ENCODE peak calls at places on chromosomes 12 and 14, in nine cellular contexts. One of them, this sample, is unnamed.

GRCh38 chr14:43476822-43477221 is 1030.3 kb downstream of the FSCB start:
- DNase-seq in fibroblast of lung: no peak
- DNase-seq in breast epithelium: no peak
- DNase-seq in kidney: no peak
- DNase-seq in fibroblast of mammary gland: no peak
- DNase-seq in GM10248: no peak
- DNase-seq in esophagus muscularis mucosa: no peak
- DNase-seq in pancreas: no peak
- DNase-seq in MCF 10A: no peak
- DNase-seq in this sample: no peak

GRCh38 chr14:68628605-68629310 is 164.1 kb downstream of the ZFP36L1 start:
- DNase-seq in fibroblast of lung: no peak
- DNase-seq in breast epithelium: peak
- DNase-seq in kidney: no peak
- DNase-seq in fibroblast of mammary gland: no peak
- DNase-seq in GM10248: no peak
- DNase-seq in esophagus muscularis mucosa: peak
- DNase-seq in pancreas: no peak
- DNase-seq in MCF 10A: no peak
- DNase-seq in this sample: no peak

GRCh38 chr12:115922952-115923564 is 354.4 kb downstream of the MED13L start:
- DNase-seq in fibroblast of lung: peak
- DNase-seq in breast epithelium: no peak
- DNase-seq in kidney: no peak
- DNase-seq in fibroblast of mammary gland: peak
- DNase-seq in GM10248: no peak
- DNase-seq in esophagus muscularis mucosa: no peak
- DNase-seq in pancreas: no peak
- DNase-seq in MCF 10A: peak
- DNase-seq in this sample: no peak

GRCh38 chr12:76272292-76272691 is 75.9 kb downstream of the BBS10 start:
- DNase-seq in fibroblast of lung: no peak
- DNase-seq in breast epithelium: no peak
- DNase-seq in kidney: no peak
- DNase-seq in fibroblast of mammary gland: no peak
- DNase-seq in GM10248: no peak
- DNase-seq in esophagus muscularis mucosa: no peak
- DNase-seq in pancreas: no peak
- DNase-seq in MCF 10A: no peak
- DNase-seq in this sample: no peak

GRCh38 chr14:105974902-105975301 is 448.5 kb downstream of the TMEM121 start:
- DNase-seq in fibroblast of lung: no peak
- DNase-seq in breast epithelium: no peak
- DNase-seq in kidney: no peak
- DNase-seq in fibroblast of mammary gland: no peak
- DNase-seq in GM10248: peak
- DNase-seq in esophagus muscularis mucosa: no peak
- DNase-seq in pancreas: no peak
- DNase-seq in MCF 10A: peak
- DNase-seq in this sample: peak

GRCh38 chr12:18700254-18700653 is 37.6 kb downstream of the PLCZ1 start:
- DNase-seq in fibroblast of lung: peak
- DNase-seq in breast epithelium: no peak
- DNase-seq in kidney: no peak
- DNase-seq in fibroblast of mammary gland: peak
- DNase-seq in GM10248: no peak
- DNase-seq in esophagus muscularis mucosa: no peak
- DNase-seq in pancreas: no peak
- DNase-seq in MCF 10A: peak
- DNase-seq in this sample: no peak

GRCh38 chr12:67710582-67710981 is 62.0 kb downstream of the DYRK2 start:
- DNase-seq in fibroblast of lung: peak
- DNase-seq in breast epithelium: no peak
- DNase-seq in kidney: no peak
- DNase-seq in fibroblast of mammary gland: peak
- DNase-seq in GM10248: peak
- DNase-seq in esophagus muscularis mucosa: no peak
- DNase-seq in pancreas: peak
- DNase-seq in MCF 10A: peak
- DNase-seq in this sample: peak

GRCh38 chr12:14572401-14572800 is 4.7 kb upstream of the PLBD1 start:
- DNase-seq in fibroblast of lung: no peak
- DNase-seq in breast epithelium: no peak
- DNase-seq in kidney: no peak
- DNase-seq in fibroblast of mammary gland: no peak
- DNase-seq in GM10248: no peak
- DNase-seq in esophagus muscularis mucosa: no peak
- DNase-seq in pancreas: no peak
- DNase-seq in MCF 10A: no peak
- DNase-seq in this sample: no peak

GRCh38 chr14:69592923-69593677 is 18.3 kb upstream of the SUSD6 start:
- DNase-seq in fibroblast of lung: peak
- DNase-seq in breast epithelium: no peak
- DNase-seq in kidney: no peak
- DNase-seq in fibroblast of mammary gland: peak
- DNase-seq in GM10248: no peak
- DNase-seq in esophagus muscularis mucosa: no peak
- DNase-seq in pancreas: no peak
- DNase-seq in MCF 10A: no peak
- DNase-seq in this sample: no peak

GRCh38 chr14:27553820-27554219 is 956.0 kb upstream of the NOVA1 start:
- DNase-seq in fibroblast of lung: peak
- DNase-seq in breast epithelium: no peak
- DNase-seq in kidney: no peak
- DNase-seq in fibroblast of mammary gland: peak
- DNase-seq in GM10248: no peak
- DNase-seq in esophagus muscularis mucosa: no peak
- DNase-seq in pancreas: no peak
- DNase-seq in MCF 10A: peak
- DNase-seq in this sample: no peak

GRCh38 chr12:46472893-46473633 is 100.5 kb upstream of the SLC38A2 start:
- DNase-seq in fibroblast of lung: peak
- DNase-seq in breast epithelium: no peak
- DNase-seq in kidney: no peak
- DNase-seq in fibroblast of mammary gland: peak
- DNase-seq in GM10248: no peak
- DNase-seq in esophagus muscularis mucosa: no peak
- DNase-seq in pancreas: no peak
- DNase-seq in MCF 10A: peak
- DNase-seq in this sample: no peak

DNA sequence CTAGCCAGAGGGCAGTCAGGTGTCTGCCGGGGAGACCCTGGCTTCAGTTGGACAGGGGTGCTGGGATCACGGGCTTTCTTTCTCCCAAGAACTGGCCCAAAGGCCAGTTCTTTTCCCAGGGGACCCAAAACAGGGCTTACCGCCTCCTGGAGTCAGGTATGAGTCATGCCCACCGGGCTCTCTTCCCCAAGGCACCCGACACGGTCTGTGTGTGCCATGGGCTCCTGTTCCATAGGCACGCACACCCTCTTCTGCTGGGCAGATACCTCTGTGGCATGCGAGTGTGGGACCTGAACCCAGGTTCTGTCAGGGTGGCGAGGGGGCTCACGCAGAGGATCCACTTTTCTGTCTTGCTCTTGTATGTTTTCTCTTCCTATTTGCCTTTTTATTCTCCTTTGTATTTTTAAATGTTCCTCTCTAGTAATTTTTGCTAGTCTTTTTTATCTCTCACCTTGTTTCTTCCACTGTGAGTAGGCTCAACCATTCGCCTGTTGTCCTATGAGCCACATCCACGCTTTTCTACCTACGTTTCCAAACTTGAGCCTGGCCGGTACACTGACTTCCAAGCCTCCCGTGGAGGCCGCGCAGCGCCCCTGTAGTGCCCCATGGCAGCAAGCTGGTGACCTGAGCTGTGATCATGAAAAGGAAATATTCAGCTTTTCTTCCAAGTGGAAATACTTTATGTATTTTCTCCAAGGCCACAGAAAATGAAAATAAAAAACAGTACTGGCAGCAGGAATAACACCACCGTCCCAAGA is 362.2 kb downstream of the CACNA1C start:
- DNase-seq in fibroblast of lung: no peak
- DNase-seq in breast epithelium: no peak
- DNase-seq in kidney: no peak
- DNase-seq in fibroblast of mammary gland: peak
- DNase-seq in GM10248: no peak
- DNase-seq in esophagus muscularis mucosa: no peak
- DNase-seq in pancreas: no peak
- DNase-seq in MCF 10A: peak
- DNase-seq in this sample: no peak
- TF ChIP-seq CTCF in fibroblast of lung: no peak
- TF ChIP-seq CTCF in breast epithelium: no peak
- TF ChIP-seq CTCF in kidney: no peak
- TF ChIP-seq CTCF in fibroblast of mammary gland: no peak
- TF ChIP-seq CTCF in GM10248: no peak
- TF ChIP-seq CTCF in esophagus muscularis mucosa: no peak
- TF ChIP-seq CTCF in pancreas: no peak
- TF ChIP-seq CTCF in MCF 10A: no peak
- TF ChIP-seq CTCF in this sample: no peak

GRCh38 chr12:65879878-65880277 is 55.6 kb downstream of the HMGA2 start:
- DNase-seq in fibroblast of lung: peak
- DNase-seq in breast epithelium: no peak
- DNase-seq in kidney: no peak
- DNase-seq in fibroblast of mammary gland: peak
- DNase-seq in GM10248: no peak
- DNase-seq in esophagus muscularis mucosa: no peak
- DNase-seq in pancreas: no peak
- DNase-seq in MCF 10A: peak
- DNase-seq in this sample: no peak

GRCh38 chr12:65882504-65882903 is 58.2 kb downstream of the HMGA2 start:
- DNase-seq in fibroblast of lung: peak
- DNase-seq in breast epithelium: no peak
- DNase-seq in kidney: no peak
- DNase-seq in fibroblast of mammary gland: peak
- DNase-seq in GM10248: no peak
- DNase-seq in esophagus muscularis mucosa: no peak
- DNase-seq in pancreas: no peak
- DNase-seq in MCF 10A: no peak
- DNase-seq in this sample: no peak

GRCh38 chr12:65881348-65881961 is 57.2 kb downstream of the HMGA2 start:
- DNase-seq in fibroblast of lung: peak
- DNase-seq in breast epithelium: no peak
- DNase-seq in kidney: peak
- DNase-seq in fibroblast of mammary gland: peak
- DNase-seq in GM10248: no peak
- DNase-seq in esophagus muscularis mucosa: no peak
- DNase-seq in pancreas: no peak
- DNase-seq in MCF 10A: peak
- DNase-seq in this sample: no peak

GRCh38 chr12:65885312-65885711 is 61.0 kb downstream of the HMGA2 start:
- DNase-seq in fibroblast of lung: peak
- DNase-seq in breast epithelium: no peak
- DNase-seq in kidney: no peak
- DNase-seq in fibroblast of mammary gland: peak
- DNase-seq in GM10248: no peak
- DNase-seq in esophagus muscularis mucosa: no peak
- DNase-seq in pancreas: no peak
- DNase-seq in MCF 10A: no peak
- DNase-seq in this sample: no peak

DNA sequence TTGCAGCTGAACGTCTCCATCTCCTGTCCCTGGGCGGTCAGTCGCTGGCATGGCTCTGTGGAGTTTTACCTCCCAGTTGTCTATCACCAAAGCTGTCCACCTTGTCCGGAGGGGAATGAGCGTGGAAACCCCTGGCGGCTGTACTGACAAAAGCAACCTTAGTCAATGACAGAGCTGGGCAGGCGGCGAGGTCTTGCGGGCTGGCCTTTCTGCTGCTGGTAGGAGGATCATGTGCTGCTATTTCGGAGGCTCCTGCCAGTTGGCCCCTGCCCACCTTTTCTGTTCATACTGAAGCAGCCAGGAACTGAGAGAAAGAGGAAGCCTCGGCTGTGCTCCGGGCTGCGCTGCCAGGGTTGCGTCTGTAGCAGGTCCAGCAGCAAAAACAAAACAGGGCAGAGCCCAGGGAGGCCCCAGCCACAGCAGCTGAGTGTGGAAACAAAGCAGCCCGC is 57.7 kb downstream of the HMGA2 start:
- DNase-seq in fibroblast of lung: peak
- DNase-seq in breast epithelium: peak
- DNase-seq in kidney: peak
- DNase-seq in fibroblast of mammary gland: peak
- DNase-seq in GM10248: peak
- DNase-seq in esophagus muscularis mucosa: peak
- DNase-seq in pancreas: peak
- DNase-seq in MCF 10A: no peak
- DNase-seq in this sample: peak
- TF ChIP-seq CTCF in fibroblast of lung: peak
- TF ChIP-seq CTCF in breast epithelium: peak
- TF ChIP-seq CTCF in kidney: no peak
- TF ChIP-seq CTCF in fibroblast of mammary gland: peak
- TF ChIP-seq CTCF in GM10248: peak
- TF ChIP-seq CTCF in esophagus muscularis mucosa: no peak
- TF ChIP-seq CTCF in pancreas: no peak
- TF ChIP-seq CTCF in MCF 10A: no peak
- TF ChIP-seq CTCF in this sample: no peak

DNA sequence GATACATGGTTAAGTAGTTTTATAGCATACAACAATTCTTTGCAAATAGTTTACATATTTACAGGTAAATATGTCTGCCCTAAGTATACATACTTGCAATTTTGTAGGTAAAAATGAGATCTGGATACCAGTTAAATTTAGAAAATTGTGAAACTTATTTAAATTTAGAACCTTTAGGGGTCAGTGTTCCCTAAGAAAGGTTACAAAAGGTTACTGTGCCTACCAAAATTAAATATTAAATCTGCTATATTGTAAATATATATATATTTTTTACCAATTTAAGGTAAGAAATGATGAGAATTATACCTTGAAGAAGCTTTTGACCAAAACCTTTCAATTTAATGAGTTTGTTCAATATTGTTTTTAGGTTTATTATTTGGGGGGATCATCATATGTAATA is 54.0 kb downstream of the MIPOL1 start:
- DNase-seq in fibroblast of lung: peak
- DNase-seq in breast epithelium: no peak
- DNase-seq in kidney: no peak
- DNase-seq in fibroblast of mammary gland: no peak
- DNase-seq in GM10248: no peak
- DNase-seq in esophagus muscularis mucosa: no peak
- DNase-seq in pancreas: no peak
- DNase-seq in MCF 10A: no peak
- DNase-seq in this sample: no peak
- TF ChIP-seq CTCF in fibroblast of lung: no peak
- TF ChIP-seq CTCF in breast epithelium: no peak
- TF ChIP-seq CTCF in kidney: no peak
- TF ChIP-seq CTCF in fibroblast of mammary gland: peak
- TF ChIP-seq CTCF in GM10248: no peak
- TF ChIP-seq CTCF in esophagus muscularis mucosa: no peak
- TF ChIP-seq CTCF in pancreas: no peak
- TF ChIP-seq CTCF in MCF 10A: peak
- TF ChIP-seq CTCF in this sample: no peak

DNA sequence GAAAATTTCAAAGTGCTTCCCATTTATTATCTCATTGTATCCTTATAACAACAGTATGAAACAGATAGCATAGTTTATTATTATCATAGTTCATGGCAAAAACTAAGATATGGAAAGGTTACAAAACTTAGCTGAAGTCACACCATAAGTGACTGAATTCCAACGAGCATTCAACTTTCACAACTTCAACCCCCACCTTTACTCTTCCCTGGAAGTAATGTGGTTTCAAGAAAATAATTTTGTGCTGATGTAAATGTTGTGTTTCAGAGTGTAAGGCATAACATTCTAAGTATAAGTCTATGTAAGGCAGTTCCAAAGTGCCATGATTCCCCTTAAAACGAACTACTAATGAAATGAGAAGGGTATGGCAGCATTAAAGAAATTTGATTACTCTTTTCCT is 454.5 kb downstream of the BCAT1 start:
- DNase-seq in fibroblast of lung: no peak
- DNase-seq in breast epithelium: no peak
- DNase-seq in kidney: no peak
- DNase-seq in fibroblast of mammary gland: no peak
- DNase-seq in GM10248: no peak
- DNase-seq in esophagus muscularis mucosa: no peak
- DNase-seq in pancreas: no peak
- DNase-seq in MCF 10A: no peak
- DNase-seq in this sample: no peak
- TF ChIP-seq CTCF in fibroblast of lung: no peak
- TF ChIP-seq CTCF in breast epithelium: no peak
- TF ChIP-seq CTCF in kidney: no peak
- TF ChIP-seq CTCF in fibroblast of mammary gland: no peak
- TF ChIP-seq CTCF in GM10248: no peak
- TF ChIP-seq CTCF in esophagus muscularis mucosa: no peak
- TF ChIP-seq CTCF in pancreas: no peak
- TF ChIP-seq CTCF in MCF 10A: no peak
- TF ChIP-seq CTCF in this sample: no peak

This sample was measured in GM20000.